ENCODE peak calls at places on chromosomes 12 and 14, in five cellular contexts. Z is NCI-H774; H is naive thymus-derived CD4-positive, alpha-beta T cell; V is adrenal gland; F is T-helper 1 cell. J is an unnamed sample.

GRCh38 chr12:55074771-55075170 is 51.4 kb upstream of the OR9K2 start:
- DNase-seq in Z (no peak), H (no peak), V (no peak), F (no peak), J (no peak)

GRCh38 chr14:77122555-77123125 is 19.0 kb downstream of the ZDHHC22 start:
- DNase-seq in Z (no peak), H (no peak), V (peak; percentile 59), F (no peak), J (no peak)

GRCh38 chr12:116673713-116674112 is 64.2 kb downstream of the SPRING1 start:
- DNase-seq in Z (peak; percentile 20), H (no peak), V (no peak), F (no peak), J (no peak)

GRCh38 chr14:53509227-53509822 is 356.2 kb upstream of the DDHD1 start:
- DNase-seq in Z (no peak), H (no peak), V (no peak), F (no peak), J (peak; percentile 59)

GRCh38 chr12:51472984-51473383 is 48.4 kb downstream of the SLC4A8 start:
- DNase-seq in Z (no peak), H (no peak), V (no peak), F (no peak), J (no peak)

GRCh38 chr12:20370001-20370381 is 1.7 kb downstream of the PDE3A start:
- DNase-seq in Z (no peak), H (no peak), V (no peak), F (no peak), J (no peak)

GRCh38 chr14:73758392-73759182 is 44.4 kb upstream of the PNMA1 start:
- DNase-seq in Z (no peak), H (peak; percentile 73), V (peak; percentile 68), F (peak; percentile 71), J (peak; percentile 75)

GRCh38 chr14:40133484-40133883 is 701.3 kb upstream of the FBXO33 start:
- DNase-seq in Z (no peak), H (no peak), V (no peak), F (no peak), J (no peak)

GRCh38 chr12:53427905-53428594 is 4.4 kb downstream of the AMHR2 start:
- DNase-seq in Z (no peak), H (no peak), V (peak; percentile 78), F (no peak), J (no peak)

GRCh38 chr12:22415342-22416309 is 81.1 kb upstream of the ST8SIA1 start:
- DNase-seq in Z (no peak), H (no peak), V (no peak), F (no peak), J (no peak)

GRCh38 chr14:84749191-84749945 is 780.6 kb upstream of the FLRT2 start:
- DNase-seq in Z (no peak), H (no peak), V (no peak), F (no peak), J (no peak)

GRCh38 chr12:65014504-65015271 is 106.4 kb downstream of the WIF1 start:
- DNase-seq in Z (no peak), H (no peak), V (no peak), F (no peak), J (no peak)

GRCh38 chr12:68784015-68784414 is 24.0 kb upstream of the MDM2 start:
- DNase-seq in Z (no peak), H (no peak), V (no peak), F (no peak), J (no peak)

GRCh38 chr14:99278836-99279235 is 6.8 kb upstream of the BCL11B start:
- DNase-seq in Z (no peak), H (no peak), V (no peak), F (no peak), J (no peak)

GRCh38 chr14:88554458-88555286 is at the start of gene PTPN21:
- DNase-seq in Z (peak; percentile 49), H (peak; percentile 42), V (peak; percentile 78), F (no peak), J (no peak)

GRCh38 chr14:74018029-74018703 is 922 bp downstream of the ENTPD5 start:
- DNase-seq in Z (no peak), H (no peak), V (no peak), F (no peak), J (no peak)

GRCh38 chr12:101935769-101936741 is 58.7 kb downstream of the DRAM1 start:
- DNase-seq in Z (no peak), H (no peak), V (no peak), F (no peak), J (no peak)

GRCh38 chr12:27608890-27609289 is 84.9 kb downstream of the PPFIBP1 start:
- DNase-seq in Z (no peak), H (no peak), V (no peak), F (no peak), J (no peak)

GRCh38 chr12:79614730-79615129 is 76.0 kb downstream of the PAWR start:
- DNase-seq in Z (no peak), H (no peak), V (no peak), F (no peak), J (no peak)

GRCh38 chr14:93953739-93954515 is 22.4 kb downstream of the ASB2 start:
- DNase-seq in Z (no peak), H (no peak), V (peak; percentile 35), F (no peak), J (no peak)

GRCh38 chr14:86003998-86004397 is 474.1 kb downstream of the FLRT2 start:
- DNase-seq in Z (no peak), H (no peak), V (no peak), F (no peak), J (no peak)

GRCh38 chr12:67942704-67943103 is 46.5 kb upstream of the IFNG-AS1 start:
- DNase-seq in Z (no peak), H (no peak), V (no peak), F (no peak), J (no peak)

GRCh38 chr14:97217094-97217885 is 420.1 kb downstream of the VRK1 start:
- DNase-seq in Z (no peak), H (no peak), V (no peak), F (no peak), J (no peak)

GRCh38 chr12:49187184-49187583 is 1.7 kb downstream of the TUBA1A start:
- DNase-seq in Z (peak; percentile 57), H (no peak), V (peak; percentile 35), F (no peak), J (peak; percentile 47)

GRCh38 chr12:93125126-93125525 is 196.0 kb upstream of the EEA1 start:
- DNase-seq in Z (no peak), H (no peak), V (no peak), F (no peak), J (no peak)

GRCh38 chr14:26598081-26598671 is 343 bp upstream of the NOVA1 start:
- DNase-seq in Z (peak; percentile 99), H (peak; percentile 27), V (peak; percentile 77), F (no peak), J (peak; percentile 99)

GRCh38 chr12:20120296-20120695 is 248.0 kb upstream of the PDE3A start:
- DNase-seq in Z (no peak), H (no peak), V (no peak), F (no peak), J (no peak)

GRCh38 chr14:54490448-54490805 is 1.6 kb upstream of the GMFB start:
- DNase-seq in Z (no peak), H (no peak), V (no peak), F (no peak), J (no peak)

GRCh38 chr14:95291859-95292542 is 27.7 kb downstream of the CLMN start:
- DNase-seq in Z (peak; percentile 79), H (no peak), V (peak; percentile 71), F (no peak), J (peak; percentile 62)

GRCh38 chr12:109716512-109717389 is 3.1 kb downstream of the FAM222A start:
- DNase-seq in Z (no peak), H (no peak), V (peak; percentile 68), F (no peak), J (no peak)

GRCh38 chr14:92692822-92693226 is 55.6 kb downstream of the LGMN start:
- DNase-seq in Z (peak; percentile 93), H (no peak), V (peak; percentile 87), F (no peak), J (peak; percentile 94)

GRCh38 chr12:80857311-80857710 is 80.4 kb downstream of the LIN7A start:
- DNase-seq in Z (no peak), H (no peak), V (no peak), F (no peak), J (no peak)

GRCh38 chr12:75704664-75705063 is 193.3 kb upstream of the KRR1 start:
- DNase-seq in Z (no peak), H (no peak), V (no peak), F (no peak), J (no peak)

GRCh38 chr14:28308727-28309126 is 457.9 kb upstream of the FOXG1 start:
- DNase-seq in Z (no peak), H (no peak), V (no peak), F (no peak), J (no peak)

GRCh38 chr12:123528858-123529257 is 4.7 kb downstream of the RILPL1 start:
- DNase-seq in Z (no peak), H (no peak), V (no peak), F (no peak), J (no peak)

GRCh38 chr12:11807453-11807852 is 158.0 kb downstream of the ETV6 start:
- DNase-seq in Z (peak; percentile 82), H (no peak), V (no peak), F (no peak), J (peak; percentile 52)

GRCh38 chr12:117835113-117835512 is 133.7 kb downstream of the KSR2 start:
- DNase-seq in Z (no peak), H (no peak), V (no peak), F (no peak), J (no peak)

J was measured in NCI-H1417.